ENCODE peak calls at places on chromosome 21, in five cellular contexts. V is retina; A is naive thymus-derived CD4-positive, alpha-beta T cell; B is T follicular helper cell; O is C1 segment of cervical spinal cord. J is an unnamed sample.

GRCh38 chr21:42514883-42515228 is 1.2 kb downstream of the SLC37A1 start:
- DNase-seq in V (no peak), A (no peak), B (no peak), O (no peak), J (no peak)

GRCh38 chr21:35674895-35675470 is 385.3 kb downstream of the SETD4 start:
- DNase-seq in V (no peak), A (no peak), B (no peak), O (no peak), J (no peak)

GRCh38 chr21:32569261-32570230 is 15.8 kb downstream of the TCP10L start:
- DNase-seq in V (peak), A (peak), B (peak), O (peak), J (peak)

GRCh38 chr21:37241426-37241825 is 25.7 kb downstream of the VPS26C start:
- DNase-seq in V (no peak), A (no peak), B (no peak), O (no peak), J (no peak)

GRCh38 chr21:34939673-34940321 is 109.3 kb downstream of the RUNX1 start:
- DNase-seq in V (no peak), A (no peak), B (no peak), O (no peak), J (no peak)

GRCh38 chr21:46639489-46640386 is 4.3 kb downstream of the PRMT2 start:
- DNase-seq in V (no peak), A (peak), B (no peak), O (no peak), J (no peak)

GRCh38 chr21:46410516-46410915 is 48.2 kb upstream of the DIP2A start:
- DNase-seq in V (no peak), A (no peak), B (no peak), O (no peak), J (no peak)

GRCh38 chr21:14947613-14948160 is 117.1 kb downstream of the NRIP1 start:
- DNase-seq in V (no peak), A (no peak), B (no peak), O (no peak), J (no peak)

GRCh38 chr21:35559128-35559831 is 501.0 kb downstream of the SETD4 start:
- DNase-seq in V (no peak), A (no peak), B (no peak), O (no peak), J (no peak)

GRCh38 chr21:25955646-25956045 is 214.9 kb downstream of the APP start:
- DNase-seq in V (no peak), A (no peak), B (no peak), O (no peak), J (no peak)

GRCh38 chr21:39703578-39703977 is 41.4 kb upstream of the IGSF5 start:
- DNase-seq in V (no peak), A (no peak), B (no peak), O (no peak), J (no peak)

GRCh38 chr21:34305605-34306235 is 58.1 kb upstream of the KCNE2 start:
- DNase-seq in V (no peak), A (no peak), B (no peak), O (no peak), J (no peak)

GRCh38 chr21:20537162-20537561 is 461.0 kb upstream of the NCAM2 start:
- DNase-seq in V (no peak), A (no peak), B (no peak), O (no peak), J (no peak)

GRCh38 chr21:31656199-31657095 is 3.0 kb upstream of the SOD1 start:
- DNase-seq in V (no peak), A (no peak), B (no peak), O (no peak), J (no peak)

J was measured in CD8-positive, alpha-beta T cell.